ENCODE peak calls at places on chromosomes 12 and 14, in four cellular contexts. T is heart right ventricle, R is lung, A is IMR-90. G is an unnamed sample.

GRCh38 chr14:52332269-52332668 is 18.2 kb downstream of the PTGER2 start:
- DNase-seq in R (no peak), A (peak; percentile 62), T (no peak), G (no peak)

GRCh38 chr12:39675263-39675662 is 55.7 kb upstream of the ABCD2 start:
- DNase-seq in T (no peak), R (no peak), A (no peak), G (no peak)

GRCh38 chr14:105760691-105761344 is 234.4 kb downstream of the TMEM121 start:
- DNase-seq in T (no peak), R (no peak), A (no peak), G (no peak)

GRCh38 chr14:89813485-89814080 is 140.9 kb downstream of the EFCAB11 start:
- DNase-seq in T (no peak), A (peak; percentile 96), R (no peak), G (no peak)

GRCh38 chr12:65522956-65523857 is 244.7 kb downstream of the MSRB3 start:
- DNase-seq in A (peak; percentile 50), R (no peak), T (no peak), G (no peak)

GRCh38 chr12:80777587-80777986 is 60.9 kb downstream of the MYF5 start:
- DNase-seq in R (no peak), A (no peak), T (no peak), G (no peak)

GRCh38 chr12:64860446-64860998 is 36.1 kb downstream of the TBC1D30 start:
- DNase-seq in A (no peak), R (no peak), T (no peak), G (no peak)

GRCh38 chr12:96882862-96883261 is 24.2 kb upstream of the NEDD1 start:
- DNase-seq in R (no peak), T (no peak), A (peak; percentile 94), G (no peak)

GRCh38 chr14:35985504-35986218 is 159.5 kb downstream of the BRMS1L start:
- DNase-seq in T (no peak), R (no peak), A (no peak), G (no peak)

GRCh38 chr14:67240168-67240932 is 885 bp upstream of the PALS1 start:
- DNase-seq in A (peak; percentile 11), T (peak; percentile 44), R (peak; percentile 64), G (no peak)

GRCh38 chr12:98295681-98296080 is 219.7 kb upstream of the TMPO start:
- DNase-seq in R (no peak), A (no peak), T (no peak), G (no peak)

GRCh38 chr12:58387199-58387598 is 445.8 kb downstream of the ATP23 start:
- DNase-seq in T (no peak), R (no peak), A (peak; percentile 72), G (no peak)

GRCh38 chr12:28602760-28603638 is 412.7 kb downstream of the CCDC91 start:
- DNase-seq in R (no peak), A (no peak), T (no peak), G (no peak)

GRCh38 chr12:873954-874353 is 75.5 kb downstream of the RAD52 start:
- DNase-seq in R (no peak), T (no peak), A (no peak), G (no peak)

GRCh38 chr14:101365329-101366158 is 195.8 kb upstream of the DIO3 start:
- DNase-seq in R (no peak), A (no peak), T (no peak), G (no peak)

GRCh38 chr14:102554835-102555819 is 37.3 kb upstream of the RCOR1 start:
- DNase-seq in R (peak; percentile 46), T (peak; percentile 36), A (no peak), G (peak; percentile 24)

GRCh38 chr14:35404496-35405303 is at the start of gene NFKBIA:
- DNase-seq in T (peak; percentile 92), R (peak; percentile 93), A (peak; percentile 88), G (peak; percentile 89)

GRCh38 chr12:6851921-6852650 is at the start of gene USP5:
- DNase-seq in R (peak; percentile 99), T (peak; percentile 99), A (peak; percentile 100), G (peak; percentile 99)

GRCh38 chr14:51145246-51145645 is 50.3 kb upstream of the TRIM9 start:
- DNase-seq in R (no peak), A (no peak), T (no peak), G (no peak)

GRCh38 chr12:27460471-27460978 is 14.0 kb downstream of the SMCO2 start:
- DNase-seq in A (peak; percentile 38), R (no peak), T (no peak), G (no peak)

GRCh38 chr12:121918679-121919038 is 267 bp downstream of the CFAP251 start:
- DNase-seq in A (no peak), T (no peak), R (no peak), G (no peak)

GRCh38 chr12:104620761-104621531 is 164.2 kb downstream of the CHST11 start:
- DNase-seq in R (no peak), A (no peak), T (no peak), G (no peak)

GRCh38 chr12:65959452-65959851 is 135.2 kb downstream of the HMGA2 start:
- DNase-seq in A (no peak), R (no peak), T (no peak), G (no peak)

GRCh38 chr14:92105845-92106094 is 612 bp downstream of the ATXN3 start:
- DNase-seq in R (peak; percentile 51), T (peak; percentile 72), A (no peak), G (no peak)

GRCh38 chr12:65568517-65568916 is 255.8 kb upstream of the HMGA2 start:
- DNase-seq in T (no peak), A (peak; percentile 84), R (no peak), G (no peak)

GRCh38 chr12:119544780-119545625 is 48.6 kb upstream of the TMEM233 start:
- DNase-seq in T (peak; percentile 59), A (peak; percentile 70), R (peak; percentile 63), G (peak; percentile 25)

GRCh38 chr12:1494856-1495255 is 99.5 kb downstream of the FBXL14 start:
- DNase-seq in R (no peak), T (no peak), A (no peak), G (no peak)

GRCh38 chr14:92570863-92571262 is 57.3 kb downstream of the RIN3 start:
- DNase-seq in T (no peak), A (no peak), R (no peak), G (no peak)

GRCh38 chr12:108482717-108483212 is 32.3 kb upstream of the FICD start:
- DNase-seq in A (peak; percentile 6), R (no peak), T (no peak), G (no peak)

GRCh38 chr12:79098530-79098929 is 234.0 kb downstream of the SYT1 start:
- DNase-seq in A (no peak), R (no peak), T (no peak), G (no peak)

DNA sequence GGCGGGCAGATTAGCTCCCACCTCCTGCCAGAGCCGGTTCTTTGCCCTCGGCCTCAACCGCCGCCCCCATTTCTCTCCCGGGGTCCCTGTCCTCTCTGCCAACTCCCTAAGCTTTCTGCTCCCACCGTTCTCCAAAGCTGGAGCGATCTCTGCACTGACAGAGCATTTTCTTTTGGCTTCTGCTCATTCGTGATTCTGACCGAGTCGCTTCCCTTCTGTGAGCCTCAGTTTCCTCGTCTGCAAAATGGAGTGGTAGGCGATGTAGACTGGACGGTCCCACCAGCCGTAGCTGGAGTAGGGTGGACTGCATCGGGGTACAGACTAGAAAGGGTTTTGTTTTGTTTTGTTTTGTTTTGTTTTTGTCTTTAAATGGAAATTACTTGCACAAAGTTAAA is 2.4 kb downstream of the VSX2 start:
- DNase-seq in T (no peak), A (no peak), R (no peak), G (no peak)
- H3K27me3 ChIP-seq in T (peaks cover 98% of the 10 kb centered on the region), A (peaks cover 96% of the 10 kb centered on the region), R (peaks cover 3% of the 10 kb centered on the region), G (peaks cover 94% of the 10 kb centered on the region)

GRCh38 chr12:54383041-54383609 is 1.4 kb downstream of the ZNF385A start:
- DNase-seq in R (no peak), T (no peak), A (peak; percentile 96), G (no peak)
- H3K27ac ChIP-seq in R (no peak overlapping the region), T (no peak overlapping the region), A (peak overlapping the region; percentile 55), G (no peak overlapping the region)

DNA sequence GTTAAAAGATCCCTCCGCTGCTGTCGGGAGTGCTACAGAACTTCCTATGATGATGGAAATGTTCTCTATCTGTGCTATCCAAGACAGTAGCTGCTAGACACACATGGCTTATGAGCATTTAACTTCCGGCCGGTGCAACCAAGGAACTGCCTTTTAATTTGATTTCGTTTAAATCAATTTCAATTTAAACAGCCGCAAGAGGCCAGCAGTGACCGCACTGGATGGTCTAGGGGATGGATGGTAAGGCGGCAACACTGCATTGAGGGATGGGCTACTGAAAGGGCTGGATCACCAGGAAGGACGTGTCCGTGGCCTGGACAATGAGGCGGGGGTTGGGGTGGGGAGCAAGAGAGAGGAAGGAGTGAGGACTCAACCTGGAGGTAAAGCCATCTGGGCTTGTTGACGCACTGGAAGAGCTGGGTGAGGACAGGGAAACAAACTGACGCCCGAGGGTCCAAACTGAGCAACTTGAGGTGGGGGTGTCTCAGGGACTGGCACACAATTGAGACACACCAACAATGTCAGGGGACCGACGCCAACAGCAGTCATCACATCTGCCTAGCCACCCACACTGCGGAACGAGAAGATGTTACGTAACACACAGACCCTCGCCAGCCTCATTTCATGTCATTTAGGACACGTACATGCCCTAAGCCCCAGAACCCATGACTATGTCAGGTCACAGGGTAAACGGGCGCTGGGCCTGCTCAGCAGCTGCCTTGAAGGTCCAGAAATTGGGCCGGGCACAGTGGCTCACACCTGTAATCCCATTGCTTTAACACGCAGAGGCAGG is 57.6 kb downstream of the SCARB1 start:
- DNase-seq in A (no peak), T (no peak), R (no peak), G (no peak)
- TF ChIP-seq CTCF in A (no peak), T (no peak), R (no peak), G (no peak)

DNA sequence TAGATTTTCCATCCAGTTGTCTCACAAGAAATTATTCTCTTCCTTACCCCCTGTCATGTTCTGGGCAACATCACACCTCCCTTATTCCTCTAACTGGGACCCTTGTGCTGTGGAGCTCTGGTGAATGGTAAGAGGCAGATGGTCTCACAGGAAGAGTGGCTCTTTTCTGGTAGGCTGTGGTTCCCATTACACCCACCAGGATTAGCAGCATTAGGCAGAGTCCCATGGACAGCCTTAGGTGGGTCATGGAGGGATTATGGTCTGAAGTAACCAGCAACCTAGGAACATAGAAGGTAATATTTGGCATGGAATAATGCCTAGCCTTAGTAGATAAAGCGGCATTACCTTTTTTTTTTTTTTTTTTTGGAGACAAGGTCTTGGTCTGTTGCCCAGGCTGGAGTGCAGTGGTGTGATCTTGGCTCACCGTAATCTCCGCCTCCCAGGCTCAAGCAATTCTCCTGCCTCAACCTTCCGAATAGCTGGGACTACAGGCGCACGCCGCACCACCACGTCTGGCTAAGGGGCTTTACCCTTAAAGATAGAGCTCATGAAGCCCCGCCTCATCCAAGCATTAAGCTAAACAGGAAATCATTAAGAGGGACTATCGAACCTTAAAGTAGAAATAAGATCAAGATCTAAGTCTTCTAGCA is 4.0 kb downstream of the C14orf119 start:
- DNase-seq in T (no peak), R (no peak), A (no peak), G (no peak)
- H3K27me3 ChIP-seq in T (no peaks in the 10 kb centered on the region), R (no peaks in the 10 kb centered on the region), A (no peaks in the 10 kb centered on the region), G (no peaks in the 10 kb centered on the region)

G was measured in CD4-positive, alpha-beta T cell.